ENCODE peak calls at places on chromosomes 13 and 19, in five cellular contexts. P is activated gamma-delta T cell treated with Interleukin-2 at 50 U/mL for 16 hours, W is T-helper 1 cell, V is NCI-H2029, K is AG09309. Z is an unnamed sample.

GRCh38 chr13:99425485-99426341 is 75.6 kb upstream of the TM9SF2 start:
- DNase-seq in K (no peak), V (no peak), W (peak; percentile 53), P (peak; percentile 50), Z (no peak)

GRCh38 chr13:90510319-90510718 is 837.2 kb upstream of the MIR17HG start:
- DNase-seq in K (no peak), P (no peak), V (no peak), W (no peak), Z (no peak)

GRCh38 chr13:37869756-37870488 is at the start of gene TRPC4:
- DNase-seq in K (peak; percentile 62), V (peak; percentile 9), P (no peak), W (no peak), Z (no peak)

GRCh38 chr19:2575734-2576481 is 100.0 kb downstream of the GADD45B start:
- DNase-seq in P (no peak), K (no peak), V (no peak), W (no peak), Z (peak; percentile 91)

GRCh38 chr19:46296722-46297431 is at the start of gene HIF3A:
- DNase-seq in K (no peak), P (no peak), W (no peak), V (no peak), Z (peak; percentile 55)

GRCh38 chr19:8022275-8022674 is 16.8 kb upstream of the ELAVL1 start:
- DNase-seq in K (no peak), W (no peak), P (no peak), V (no peak), Z (no peak)

GRCh38 chr13:102940143-102940542 is 94.3 kb downstream of the ERCC5 start:
- DNase-seq in W (no peak), V (no peak), P (no peak), K (no peak), Z (no peak)

GRCh38 chr19:39941615-39942507 is 7.4 kb upstream of the FCGBP start:
- DNase-seq in P (peak; percentile 49), W (peak; percentile 77), V (no peak), K (no peak), Z (peak; percentile 10)

GRCh38 chr13:24208314-24208713 is 47.8 kb downstream of the SPATA13 start:
- DNase-seq in V (peak; percentile 21), W (no peak), K (peak; percentile 67), P (no peak), Z (peak; percentile 77)

GRCh38 chr19:10719466-10719961 is 1.6 kb downstream of the DNM2 start:
- DNase-seq in V (no peak), K (no peak), W (no peak), P (no peak), Z (no peak)

GRCh38 chr13:100803091-100803490 is 128.5 kb upstream of the TMTC4 start:
- DNase-seq in V (no peak), K (no peak), W (no peak), P (no peak), Z (no peak)

GRCh38 chr13:67792151-67792665 is 562.1 kb upstream of the PCDH9 start:
- DNase-seq in V (no peak), W (no peak), K (no peak), P (no peak), Z (peak; percentile 4)

GRCh38 chr13:49042476-49042875 is 66.8 kb downstream of the FNDC3A start:
- DNase-seq in K (no peak), W (no peak), V (no peak), P (no peak), Z (no peak)

GRCh38 chr13:113404723-113405471 is 41.0 kb upstream of the GRTP1 start:
- DNase-seq in V (no peak), P (no peak), K (no peak), W (no peak), Z (no peak)

GRCh38 chr13:80562423-80562822 is 221.5 kb upstream of the SPRY2 start:
- DNase-seq in V (no peak), P (no peak), K (no peak), W (no peak), Z (no peak)

GRCh38 chr19:19721896-19722295 is 11.0 kb downstream of the ZNF14 start:
- DNase-seq in P (no peak), K (no peak), W (no peak), V (no peak), Z (no peak)

GRCh38 chr13:94251801-94252200 is 227.7 kb downstream of the DCT start:
- DNase-seq in P (no peak), W (no peak), V (no peak), K (no peak), Z (no peak)

GRCh38 chr13:38008636-38009035 is 139.1 kb upstream of the TRPC4 start:
- DNase-seq in W (no peak), K (no peak), P (no peak), V (no peak), Z (no peak)

GRCh38 chr19:43674630-43674982 is 4.6 kb upstream of the PLAUR start:
- DNase-seq in W (no peak), P (no peak), K (no peak), V (no peak), Z (no peak)

GRCh38 chr13:98959775-98960325 is 18.0 kb downstream of the DOCK9 start:
- DNase-seq in P (no peak), W (no peak), V (no peak), K (no peak), Z (no peak)

GRCh38 chr19:16337809-16338469 is 13.3 kb downstream of the KLF2 start:
- DNase-seq in P (no peak), K (no peak), V (no peak), W (no peak), Z (no peak)

GRCh38 chr13:27789495-27790303 is 2.6 kb upstream of the GSX1 start:
- DNase-seq in V (no peak), W (no peak), P (peak; percentile 10), K (no peak), Z (no peak)

GRCh38 chr19:566403-566802 is 6.0 kb upstream of the BSG start:
- DNase-seq in P (no peak), V (no peak), W (no peak), K (peak; percentile 81), Z (no peak)

GRCh38 chr19:42132851-42133528 is 744 bp upstream of the POU2F2 start:
- DNase-seq in W (peak; percentile 80), K (no peak), P (peak; percentile 81), V (peak; percentile 78), Z (no peak)

GRCh38 chr19:280541-281007 is 10.6 kb downstream of the PLPP2 start:
- DNase-seq in P (no peak), W (no peak), K (no peak), V (peak; percentile 33), Z (no peak)

GRCh38 chr13:75430618-75431209 is 51.3 kb downstream of the TBC1D4 start:
- DNase-seq in V (no peak), K (no peak), W (no peak), P (no peak), Z (no peak)

GRCh38 chr19:17351815-17352435 is 14.6 kb downstream of the GTPBP3 start:
- DNase-seq in W (no peak), V (no peak), P (no peak), K (no peak), Z (no peak)

GRCh38 chr13:111967572-111968201 is 99.3 kb upstream of the SOX1 start:
- DNase-seq in W (no peak), P (no peak), V (no peak), K (no peak), Z (no peak)

GRCh38 chr13:44317752-44318550 is 55.7 kb upstream of the SERP2 start:
- DNase-seq in K (no peak), P (no peak), V (no peak), W (no peak), Z (peak; percentile 36)

GRCh38 chr13:44331912-44332840 is 41.4 kb upstream of the SERP2 start:
- DNase-seq in K (no peak), V (no peak), W (no peak), P (no peak), Z (peak; percentile 91)

GRCh38 chr19:18496167-18496979 is 25.5 kb downstream of the ELL start:
- DNase-seq in W (peak; percentile 75), V (peak; percentile 82), K (no peak), P (peak; percentile 66), Z (no peak)

Z was measured in skeletal muscle cell.